ENCODE peak calls at places on chromosomes 3 and 15, in eight cellular contexts. C is cardiac fibroblast, B is SK-N-SH, A is islet precursor cell, R is RWPE1, U is GM03348, G is endothelial cell, X is cardiac muscle cell. Y is an unnamed sample.

GRCh38 chr3:87320748-87321634 is 44.6 kb upstream of the POU1F1 start:
- DNase-seq in C (no peak), B (no peak), A (peak; percentile 65), R (no peak), U (no peak), G (no peak), X (no peak), Y (no peak)

GRCh38 chr3:127458698-127459097 is 131.8 kb downstream of the TPRA1 start:
- DNase-seq in C (no peak), B (no peak), A (peak; percentile 89), R (peak; percentile 15), U (peak; percentile 25), G (peak; percentile 90), X (peak; percentile 89), Y (no peak)

GRCh38 chr15:28984421-28985375 is 98.9 kb downstream of the APBA2 start:
- DNase-seq in C (peak; percentile 49), B (peak; percentile 81), A (peak; percentile 89), R (no peak), U (no peak), G (no peak), X (peak; percentile 71), Y (peak; percentile 63)

GRCh38 chr3:124401841-124402240 is 328.4 kb upstream of the UMPS start:
- DNase-seq in C (no peak), B (no peak), A (peak; percentile 89), R (no peak), U (no peak), G (no peak), X (peak; percentile 12), Y (no peak)

GRCh38 chr3:30473374-30474051 is 132.9 kb upstream of the TGFBR2 start:
- DNase-seq in C (peak; percentile 91), B (no peak), A (no peak), R (no peak), U (peak; percentile 16), G (no peak), X (no peak), Y (no peak)

GRCh38 chr3:180335056-180335455 is 266.9 kb upstream of the TTC14 start:
- DNase-seq in C (no peak), B (no peak), A (no peak), R (no peak), U (no peak), G (no peak), X (no peak), Y (no peak)

GRCh38 chr3:86695752-86696151 is 295.2 kb downstream of the VGLL3 start:
- DNase-seq in C (no peak), B (no peak), A (no peak), R (no peak), U (no peak), G (no peak), X (no peak), Y (no peak)

GRCh38 chr15:79160211-79160610 is 69.6 kb upstream of the RASGRF1 start:
- DNase-seq in C (no peak), B (no peak), A (no peak), R (no peak), U (peak; percentile 31), G (no peak), X (no peak), Y (no peak)

GRCh38 chr3:61452536-61452991 is 108.8 kb upstream of the PTPRG start:
- DNase-seq in C (peak; percentile 34), B (no peak), A (peak; percentile 59), R (peak; percentile 13), U (peak; percentile 45), G (no peak), X (no peak), Y (no peak)

GRCh38 chr3:23996058-23996457 is 51.0 kb downstream of the NR1D2 start:
- DNase-seq in C (no peak), B (no peak), A (no peak), R (no peak), U (peak; percentile 40), G (no peak), X (no peak), Y (no peak)

GRCh38 chr3:179801831-179802230 is 149.0 kb downstream of the USP13 start:
- DNase-seq in C (peak; percentile 54), B (no peak), A (no peak), R (no peak), U (no peak), G (no peak), X (no peak), Y (no peak)

GRCh38 chr3:187919535-187919934 is 174.3 kb upstream of the BCL6 start:
- DNase-seq in C (no peak), B (no peak), A (no peak), R (no peak), U (no peak), G (no peak), X (no peak), Y (no peak)

GRCh38 chr3:32457971-32458471 is 44.6 kb downstream of the CMTM6 start:
- DNase-seq in C (no peak), B (no peak), A (peak; percentile 64), R (no peak), U (peak; percentile 2), G (no peak), X (no peak), Y (peak; percentile 85)

GRCh38 chr3:150132101-150132749 is 161.5 kb upstream of the PFN2 start:
- DNase-seq in C (no peak), B (peak; percentile 6), A (no peak), R (no peak), U (no peak), G (no peak), X (no peak), Y (no peak)

GRCh38 chr3:109702252-109702651 is 364.9 kb upstream of the DPPA4 start:
- DNase-seq in C (peak; percentile 79), B (no peak), A (no peak), R (no peak), U (peak; percentile 15), G (no peak), X (no peak), Y (no peak)

GRCh38 chr3:12944413-12944812 is 103.0 kb upstream of the RPL32 start:
- DNase-seq in C (no peak), B (no peak), A (no peak), R (no peak), U (no peak), G (no peak), X (peak; percentile 60), Y (no peak)

GRCh38 chr3:46096781-46097180 is 69.5 kb upstream of the XCR1 start:
- DNase-seq in C (no peak), B (no peak), A (no peak), R (no peak), U (no peak), G (no peak), X (no peak), Y (no peak)

GRCh38 chr3:115922681-115923347 is 299.5 kb downstream of the GAP43 start:
- DNase-seq in C (peak; percentile 33), B (no peak), A (peak; percentile 68), R (peak; percentile 10), U (peak; percentile 53), G (peak; percentile 22), X (peak; percentile 41), Y (no peak)

GRCh38 chr3:42831321-42831713 is 22.1 kb downstream of the ACKR2 start:
- DNase-seq in C (peak; percentile 67), B (peak; percentile 57), A (peak; percentile 87), R (no peak), U (peak; percentile 53), G (peak; percentile 88), X (peak; percentile 80), Y (peak; percentile 59)

GRCh38 chr3:79490165-79491028 is 277.4 kb downstream of the ROBO1 start:
- DNase-seq in C (peak; percentile 71), B (no peak), A (no peak), R (no peak), U (no peak), G (no peak), X (no peak), Y (no peak)

GRCh38 chr3:123733341-123733740 is 148.5 kb upstream of the HACD2 start:
- DNase-seq in C (no peak), B (no peak), A (no peak), R (no peak), U (no peak), G (no peak), X (no peak), Y (no peak)

GRCh38 chr15:85318048-85318731 is 62.2 kb upstream of the AKAP13 start:
- DNase-seq in C (peak; percentile 94), B (no peak), A (peak; percentile 71), R (peak; percentile 57), U (peak; percentile 73), G (no peak), X (no peak), Y (no peak)

GRCh38 chr3:187025254-187025655 is 94.9 kb downstream of the ST6GAL1 start:
- DNase-seq in C (no peak), B (no peak), A (no peak), R (no peak), U (no peak), G (no peak), X (no peak), Y (no peak)

GRCh38 chr3:59192473-59192872 is 142.6 kb upstream of the CFAP20DC start:
- DNase-seq in C (peak; percentile 29), B (no peak), A (no peak), R (peak; percentile 63), U (peak; percentile 56), G (no peak), X (no peak), Y (no peak)

GRCh38 chr3:39804951-39805350 is 4.5 kb upstream of the MYRIP start:
- DNase-seq in C (peak; percentile 19), B (no peak), A (no peak), R (no peak), U (no peak), G (no peak), X (no peak), Y (no peak)

GRCh38 chr15:100330629-100331215 is 11.1 kb downstream of the ADAMTS17 start:
- DNase-seq in C (no peak), B (no peak), A (no peak), R (no peak), U (no peak), G (no peak), X (no peak), Y (peak; percentile 54)

GRCh38 chr3:50354186-50354764 is 3.6 kb downstream of the CYB561D2 start:
- DNase-seq in C (no peak), B (no peak), A (no peak), R (no peak), U (no peak), G (no peak), X (no peak), Y (no peak)

GRCh38 chr15:28960979-28961378 is 75.2 kb downstream of the APBA2 start:
- DNase-seq in C (peak; percentile 91), B (no peak), A (peak; percentile 72), R (peak; percentile 82), U (no peak), G (no peak), X (peak; percentile 8), Y (no peak)

GRCh38 chr3:26920579-26920978 is 298.0 kb downstream of the LRRC3B start:
- DNase-seq in C (no peak), B (no peak), A (no peak), R (no peak), U (no peak), G (no peak), X (no peak), Y (no peak)

GRCh38 chr3:21185816-21186314 is 565.1 kb downstream of the ZNF385D start:
- DNase-seq in C (no peak), B (no peak), A (no peak), R (no peak), U (no peak), G (no peak), X (no peak), Y (no peak)

GRCh38 chr3:62332771-62333381 is 40.5 kb downstream of the FEZF2 start:
- DNase-seq in C (peak; percentile 47), B (peak; percentile 9), A (no peak), R (no peak), U (peak; percentile 21), G (peak; percentile 15), X (peak; percentile 47), Y (no peak)

GRCh38 chr3:71551286-71551919 is 32.1 kb downstream of the FOXP1 start:
- DNase-seq in C (peak; percentile 83), B (no peak), A (no peak), R (no peak), U (peak; percentile 48), G (no peak), X (no peak), Y (no peak)

GRCh38 chr3:16174389-16174788 is at the start of gene GALNT15:
- DNase-seq in C (peak; percentile 98), B (peak; percentile 82), A (peak; percentile 71), R (no peak), U (peak; percentile 92), G (no peak), X (peak; percentile 69), Y (no peak)